ENCODE peak calls at places on chromosomes 2 and 18, in eight cellular contexts. K is choroid plexus epithelial cell, N is Karpas-422, E is mesenchymal stem cell, U is GM12864, H is cardiac fibroblast, Z is fibroblast of mammary gland, W is fibroblast of lung. P is an unnamed sample.

GRCh38 chr2:25257032-25257455 is 84.7 kb downstream of the DNMT3A start:
- DNase-seq in W (peak), H (peak), E (peak), Z (no peak), U (no peak), N (no peak), K (peak), P (peak)

GRCh38 chr2:110853516-110853915 is 121.1 kb downstream of the ACOXL start:
- DNase-seq in W (peak), U (no peak), Z (peak), K (peak), E (peak), H (peak), N (peak), P (no peak)

GRCh38 chr2:232382331-232383225 is 4.0 kb downstream of the ALPP start:
- DNase-seq in N (no peak), W (no peak), E (no peak), H (no peak), K (no peak), U (no peak), Z (no peak), P (no peak)

GRCh38 chr2:194927489-194927888 is 729.5 kb upstream of the SLC39A10 start:
- DNase-seq in H (no peak), N (no peak), U (no peak), Z (no peak), K (no peak), E (no peak), W (no peak), P (no peak)

GRCh38 chr2:240170883-240171282 is 30.4 kb upstream of the OTOS start:
- DNase-seq in Z (no peak), N (no peak), K (no peak), H (no peak), E (no peak), W (no peak), U (no peak), P (no peak)

GRCh38 chr2:61671561-61672315 is 133.6 kb upstream of the XPO1 start:
- DNase-seq in E (peak), N (no peak), K (peak), Z (peak), H (peak), U (no peak), W (no peak), P (no peak)

GRCh38 chr2:109736177-109736827 is 57.8 kb upstream of the RGPD5 start:
- DNase-seq in N (peak), U (no peak), E (peak), K (peak), W (peak), H (peak), Z (peak), P (peak)

GRCh38 chr2:118657451-118657850 is 190.0 kb downstream of the EN1 start:
- DNase-seq in U (no peak), N (no peak), E (no peak), H (no peak), K (no peak), Z (peak), W (no peak), P (no peak)

GRCh38 chr2:127175406-127175805 is 44.7 kb downstream of the CYP27C1 start:
- DNase-seq in N (no peak), K (peak), U (no peak), E (peak), W (peak), Z (peak), H (peak), P (no peak)

GRCh38 chr2:237281900-237282306 is 132.1 kb downstream of the COL6A3 start:
- DNase-seq in U (no peak), Z (peak), W (peak), E (peak), H (peak), K (peak), N (no peak), P (peak)

GRCh38 chr2:226478121-226478809 is 321.4 kb downstream of the IRS1 start:
- DNase-seq in N (no peak), W (peak), E (peak), U (no peak), K (peak), H (peak), Z (peak), P (peak)

GRCh38 chr2:147829106-147829505 is 15.7 kb upstream of the ACVR2A start:
- DNase-seq in N (no peak), Z (peak), E (peak), H (peak), U (no peak), K (peak), W (peak), P (peak)

GRCh38 chr2:119259296-119259860 is 35.7 kb downstream of the STEAP3 start:
- DNase-seq in H (peak), E (no peak), W (no peak), N (no peak), K (peak), U (no peak), Z (no peak), P (no peak)

GRCh38 chr2:212708346-212708745 is 169.7 kb upstream of the ERBB4 start:
- DNase-seq in N (no peak), W (peak), Z (peak), E (peak), U (no peak), H (no peak), K (no peak), P (peak)

GRCh38 chr18:72868666-72869661 is 1.2 kb upstream of the NETO1 start:
- DNase-seq in N (no peak), K (no peak), U (no peak), Z (no peak), H (no peak), E (peak), W (no peak), P (no peak)

GRCh38 chr2:206989306-206989705 is 50.0 kb downstream of the CPO start:
- DNase-seq in K (peak), N (peak), H (peak), E (peak), W (no peak), Z (peak), U (no peak), P (no peak)

GRCh38 chr2:120228503-120228902 is 5.3 kb upstream of the TMEM185B start:
- DNase-seq in K (no peak), W (no peak), E (no peak), N (peak), U (no peak), H (no peak), Z (no peak), P (no peak)

GRCh38 chr2:177622516-177622915 is 229.9 kb downstream of the AGPS start:
- DNase-seq in H (no peak), W (no peak), K (peak), N (no peak), U (no peak), E (no peak), Z (no peak), P (no peak)

GRCh38 chr18:59996370-59996966 is 96.7 kb downstream of the PMAIP1 start:
- DNase-seq in E (peak), Z (peak), W (peak), N (peak), K (peak), U (no peak), H (peak), P (peak)

GRCh38 chr2:230874456-230874855 is 9.7 kb downstream of the ITM2C start:
- DNase-seq in N (no peak), E (no peak), Z (no peak), H (no peak), W (no peak), K (no peak), U (no peak), P (no peak)

GRCh38 chr2:69138793-69139510 is 126.0 kb downstream of the ANTXR1 start:
- DNase-seq in E (peak), H (peak), U (no peak), Z (peak), K (peak), W (peak), N (no peak), P (peak)

GRCh38 chr2:3253913-3254437 is 123.6 kb downstream of the EIPR1 start:
- DNase-seq in Z (no peak), N (no peak), H (no peak), K (no peak), E (no peak), W (no peak), U (no peak), P (no peak)

GRCh38 chr2:2566396-2567323 is 235.6 kb upstream of the MYT1L start:
- DNase-seq in U (no peak), N (no peak), W (no peak), Z (no peak), K (no peak), H (no peak), E (no peak), P (no peak)

GRCh38 chr18:76615065-76615733 is 120.2 kb upstream of the ZNF516 start:
- DNase-seq in N (no peak), Z (peak), E (no peak), U (no peak), W (peak), K (no peak), H (no peak), P (no peak)

GRCh38 chr18:77132369-77133050 is at the start of gene MBP:
- DNase-seq in N (peak), U (no peak), K (no peak), H (no peak), W (no peak), Z (no peak), E (no peak), P (no peak)

GRCh38 chr2:201127570-201127969 is 11.6 kb downstream of the CFLAR start:
- DNase-seq in U (no peak), W (peak), Z (peak), H (peak), N (no peak), K (peak), E (no peak), P (no peak)

GRCh38 chr2:70596293-70596692 is 42.7 kb upstream of the TGFA start:
- DNase-seq in U (no peak), E (no peak), W (peak), Z (peak), H (peak), K (no peak), N (no peak), P (peak)

GRCh38 chr2:65529419-65529818 is 97.0 kb upstream of the SPRED2 start:
- DNase-seq in W (no peak), N (no peak), K (no peak), Z (no peak), H (no peak), E (no peak), U (no peak), P (no peak)

GRCh38 chr2:226799211-226799975 is at the start of gene IRS1:
- DNase-seq in N (peak), K (peak), E (peak), Z (peak), U (no peak), H (peak), W (peak), P (peak)

GRCh38 chr18:76913583-76913982 is 91.2 kb downstream of the ZNF236 start:
- DNase-seq in H (no peak), Z (no peak), W (no peak), E (no peak), U (no peak), K (no peak), N (no peak), P (no peak)

GRCh38 chr2:180959787-180960186 is 20.6 kb upstream of the UBE2E3 start:
- DNase-seq in Z (no peak), H (no peak), U (no peak), W (no peak), E (no peak), N (no peak), K (no peak), P (no peak)

GRCh38 chr2:120470041-120470716 is 124.2 kb downstream of the INHBB start:
- DNase-seq in U (no peak), K (peak), W (peak), E (peak), H (peak), Z (peak), N (no peak), P (peak)

GRCh38 chr2:124476291-124476690 is 451.2 kb downstream of the CNTNAP5 start:
- DNase-seq in K (peak), H (peak), E (peak), W (peak), U (no peak), N (no peak), Z (no peak), P (peak)

GRCh38 chr2:96734899-96735585 is 4.8 kb downstream of the LMAN2L start:
- DNase-seq in E (no peak), H (no peak), Z (peak), K (peak), W (no peak), U (no peak), N (no peak), P (no peak)

GRCh38 chr2:188042412-188042811 is 249.3 kb upstream of the GULP1 start:
- DNase-seq in H (peak), U (no peak), W (peak), N (no peak), K (peak), Z (peak), E (peak), P (peak)

GRCh38 chr2:197240018-197240712 is 70.4 kb downstream of the ANKRD44 start:
- DNase-seq in W (no peak), Z (no peak), N (no peak), U (no peak), H (no peak), E (no peak), K (no peak), P (no peak)

GRCh38 chr2:196535742-196536141 is 103.8 kb upstream of the CCDC150 start:
- DNase-seq in W (no peak), N (peak), Z (no peak), K (peak), H (peak), E (no peak), U (no peak), P (no peak)

GRCh38 chr2:178428396-178428806 is 22.6 kb downstream of the PRKRA start:
- DNase-seq in H (no peak), E (no peak), Z (no peak), K (no peak), N (no peak), U (no peak), W (no peak), P (no peak)

DNA sequence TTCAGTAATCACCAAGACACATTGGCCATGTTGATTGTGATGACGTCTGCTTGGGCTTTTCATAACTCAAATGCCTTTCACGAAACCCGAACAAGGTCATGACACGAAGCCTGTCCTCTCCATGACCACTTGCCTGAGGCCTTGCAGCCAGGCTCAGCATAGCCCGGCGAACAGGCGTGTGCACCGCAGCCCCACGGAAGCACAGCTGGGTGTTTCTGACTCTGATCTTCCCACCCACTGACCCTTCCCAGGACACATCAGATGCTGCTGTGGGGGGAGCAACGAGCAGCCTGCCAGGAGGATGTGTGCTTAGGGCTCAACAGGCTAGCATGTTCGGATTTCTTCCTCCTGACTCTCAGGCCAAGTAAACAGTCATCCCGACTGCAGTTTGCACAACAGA is 369.4 kb upstream of the SALL3 start:
- DNase-seq in K (no peak), U (no peak), N (no peak), H (no peak), W (no peak), Z (no peak), E (no peak), P (no peak)
- H3K4me3 ChIP-seq in K (no peak), U (no peak), N (no peak), H (no peak), W (no peak), Z (no peak), E (no peak), P (no peak)

GRCh38 chr2:27752551-27753237 is 18.8 kb upstream of the MRPL33 start:
- DNase-seq in E (no peak), W (no peak), Z (no peak), U (no peak), N (no peak), H (no peak), K (no peak), P (no peak)
- H3K4me3 ChIP-seq in E (no peak), W (no peak), Z (no peak), U (no peak), N (no peak), H (no peak), K (no peak), P (no peak)

GRCh38 chr18:28158083-28158581 is 18.8 kb downstream of the CDH2 start:
- DNase-seq in H (peak), N (no peak), E (peak), K (peak), Z (peak), W (no peak), U (no peak), P (no peak)
- H3K4me3 ChIP-seq in H (no peak), N (no peak), E (no peak), K (peak), Z (no peak), W (peak), U (no peak), P (no peak)

GRCh38 chr2:138026116-138026855 is 62.0 kb downstream of the HNMT start:
- DNase-seq in H (no peak), W (no peak), Z (no peak), E (no peak), N (no peak), K (no peak), U (no peak), P (no peak)

GRCh38 chr2:138020432-138020831 is 56.2 kb downstream of the HNMT start:
- DNase-seq in W (no peak), E (no peak), N (no peak), Z (no peak), H (no peak), K (no peak), U (no peak), P (no peak)

GRCh38 chr2:138021154-138021553 is 56.9 kb downstream of the HNMT start:
- DNase-seq in W (no peak), K (no peak), Z (no peak), E (no peak), H (no peak), U (no peak), N (no peak), P (no peak)

GRCh38 chr2:138023298-138023697 is 59.0 kb downstream of the HNMT start:
- DNase-seq in N (no peak), H (peak), K (no peak), Z (no peak), E (peak), W (peak), U (no peak), P (no peak)

DNA sequence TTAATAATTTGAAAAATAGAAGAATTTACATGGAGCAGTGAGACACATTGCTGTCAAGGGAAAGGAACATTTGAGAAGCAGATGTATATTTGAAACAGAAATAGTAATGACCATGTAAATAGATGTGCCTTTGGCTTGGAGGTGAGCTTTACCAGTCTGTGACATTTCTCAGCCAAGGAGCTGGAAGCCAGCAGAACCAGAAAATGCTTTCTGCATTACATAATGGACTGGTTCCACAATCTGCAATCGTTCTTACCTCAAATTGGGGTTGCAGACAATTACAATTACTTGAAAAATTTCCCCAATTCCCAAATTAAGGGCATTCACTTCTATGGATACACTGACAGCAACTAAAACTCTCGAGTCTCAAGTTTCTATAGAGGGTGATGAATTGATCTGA is 59.7 kb downstream of the HNMT start:
- DNase-seq in E (no peak), U (no peak), N (no peak), H (no peak), K (no peak), W (peak), Z (no peak), P (no peak)
- H3K4me3 ChIP-seq in E (no peak), U (no peak), N (no peak), H (no peak), K (no peak), W (no peak), Z (no peak), P (no peak)